ENCODE peak calls at places on chromosomes 6 and 20, in four cellular contexts. One of them, this sample, is unnamed. For H3K4me1, the result is how much of the 10 kb centered on the place peaks cover.

GRCh38 chr6:3797231-3798200 is 46.0 kb upstream of the PXDC1 start:
- DNase-seq in IMR-90: peak
- DNase-seq in GM12878: no peak
- DNase-seq in K562: no peak
- DNase-seq in this sample: peak

GRCh38 chr6:163437466-163437865 is 22.9 kb downstream of the QKI start:
- DNase-seq in IMR-90: no peak
- DNase-seq in GM12878: no peak
- DNase-seq in K562: no peak
- DNase-seq in this sample: no peak

GRCh38 chr6:146200136-146200708 is 171.4 kb downstream of the GRM1 start:
- DNase-seq in IMR-90: no peak
- DNase-seq in GM12878: no peak
- DNase-seq in K562: no peak
- DNase-seq in this sample: no peak

GRCh38 chr20:37610203-37610798 is 82.6 kb upstream of the BLCAP start:
- DNase-seq in IMR-90: no peak
- DNase-seq in GM12878: no peak
- DNase-seq in K562: no peak
- DNase-seq in this sample: no peak

GRCh38 chr6:33199687-33200233 is 705 bp downstream of the RXRB start:
- DNase-seq in IMR-90: peak
- DNase-seq in GM12878: no peak
- DNase-seq in K562: peak
- DNase-seq in this sample: peak

GRCh38 chr6:144990768-144991167 is 705.6 kb downstream of the UTRN start:
- DNase-seq in IMR-90: no peak
- DNase-seq in GM12878: no peak
- DNase-seq in K562: no peak
- DNase-seq in this sample: no peak

GRCh38 chr20:41615110-41615509 is 3.1 kb downstream of the CHD6 start:
- DNase-seq in IMR-90: no peak
- DNase-seq in GM12878: no peak
- DNase-seq in K562: no peak
- DNase-seq in this sample: no peak

GRCh38 chr6:107991061-107991460 is 33.1 kb upstream of the SEC63 start:
- DNase-seq in IMR-90: no peak
- DNase-seq in GM12878: no peak
- DNase-seq in K562: no peak
- DNase-seq in this sample: no peak

GRCh38 chr20:137668-138131 is 4.7 kb upstream of the DEFB126 start:
- DNase-seq in IMR-90: no peak
- DNase-seq in GM12878: no peak
- DNase-seq in K562: peak
- DNase-seq in this sample: no peak

GRCh38 chr20:5864428-5864827 is 85.9 kb downstream of the TRMT6 start:
- DNase-seq in IMR-90: no peak
- DNase-seq in GM12878: no peak
- DNase-seq in K562: no peak
- DNase-seq in this sample: no peak

GRCh38 chr20:50859161-50859560 is 64.3 kb downstream of the BCAS4 start:
- DNase-seq in IMR-90: no peak
- DNase-seq in GM12878: no peak
- DNase-seq in K562: no peak
- DNase-seq in this sample: no peak

GRCh38 chr6:56899311-56899710 is 55.6 kb upstream of the BEND6 start:
- DNase-seq in IMR-90: peak
- DNase-seq in GM12878: no peak
- DNase-seq in K562: no peak
- DNase-seq in this sample: no peak

GRCh38 chr20:56274156-56274555 is 25.6 kb downstream of the MC3R start:
- DNase-seq in IMR-90: no peak
- DNase-seq in GM12878: no peak
- DNase-seq in K562: no peak
- DNase-seq in this sample: no peak

GRCh38 chr6:40848038-40848437 is 191.0 kb downstream of the UNC5CL start:
- DNase-seq in IMR-90: peak
- DNase-seq in GM12878: no peak
- DNase-seq in K562: no peak
- DNase-seq in this sample: no peak

GRCh38 chr6:125300992-125301434 is 754 bp downstream of the HDDC2 start:
- DNase-seq in IMR-90: peak
- DNase-seq in GM12878: no peak
- DNase-seq in K562: no peak
- DNase-seq in this sample: peak

GRCh38 chr6:141829566-141829965 is 303.2 kb upstream of the GJE1 start:
- DNase-seq in IMR-90: no peak
- DNase-seq in GM12878: no peak
- DNase-seq in K562: no peak
- DNase-seq in this sample: no peak

GRCh38 chr6:3265671-3266070 is 6.9 kb downstream of the PSMG4 start:
- DNase-seq in IMR-90: peak
- DNase-seq in GM12878: no peak
- DNase-seq in K562: no peak
- DNase-seq in this sample: no peak

GRCh38 chr6:46323312-46323965 is 152.7 kb upstream of the ENPP5 start:
- DNase-seq in IMR-90: peak
- DNase-seq in GM12878: no peak
- DNase-seq in K562: no peak
- DNase-seq in this sample: no peak

GRCh38 chr6:49541936-49542335 is 8.5 kb upstream of the C6orf141 start:
- DNase-seq in IMR-90: no peak
- DNase-seq in GM12878: no peak
- DNase-seq in K562: no peak
- DNase-seq in this sample: no peak

GRCh38 chr6:139230421-139230840 is 61.4 kb downstream of the TXLNB start:
- DNase-seq in IMR-90: peak
- DNase-seq in GM12878: no peak
- DNase-seq in K562: no peak
- DNase-seq in this sample: no peak

GRCh38 chr6:148493374-148493773 is 150.7 kb downstream of the SASH1 start:
- DNase-seq in IMR-90: no peak
- DNase-seq in GM12878: no peak
- DNase-seq in K562: no peak
- DNase-seq in this sample: no peak

GRCh38 chr6:168388641-168389633 is 52.0 kb upstream of the SMOC2 start:
- DNase-seq in IMR-90: no peak
- DNase-seq in GM12878: no peak
- DNase-seq in K562: no peak
- DNase-seq in this sample: no peak

GRCh38 chr6:30954631-30955366 is 14.0 kb downstream of the MUCL3 start:
- DNase-seq in IMR-90: no peak
- DNase-seq in GM12878: no peak
- DNase-seq in K562: no peak
- DNase-seq in this sample: no peak

GRCh38 chr6:146915671-146916127 is 288.5 kb upstream of the STXBP5 start:
- DNase-seq in IMR-90: peak
- DNase-seq in GM12878: no peak
- DNase-seq in K562: no peak
- DNase-seq in this sample: peak

GRCh38 chr6:156814036-156814581 is 36.9 kb downstream of the ARID1B start:
- DNase-seq in IMR-90: no peak
- DNase-seq in GM12878: no peak
- DNase-seq in K562: no peak
- DNase-seq in this sample: no peak

GRCh38 chr6:158539363-158539762 is 20.5 kb upstream of the TMEM181 start:
- DNase-seq in IMR-90: no peak
- DNase-seq in GM12878: no peak
- DNase-seq in K562: no peak
- DNase-seq in this sample: no peak

GRCh38 chr6:3353504-3353903 is 94.8 kb downstream of the PSMG4 start:
- DNase-seq in IMR-90: no peak
- DNase-seq in GM12878: no peak
- DNase-seq in K562: no peak
- DNase-seq in this sample: no peak

GRCh38 chr6:147789430-147789947 is 281.0 kb downstream of the SAMD5 start:
- DNase-seq in IMR-90: no peak
- DNase-seq in GM12878: no peak
- DNase-seq in K562: no peak
- DNase-seq in this sample: no peak

GRCh38 chr6:26125015-26125690 is 37.9 kb downstream of the HFE start:
- DNase-seq in IMR-90: no peak
- DNase-seq in GM12878: no peak
- DNase-seq in K562: no peak
- DNase-seq in this sample: peak

GRCh38 chr6:84902354-84902928 is 138.0 kb upstream of the TBX18 start:
- DNase-seq in IMR-90: no peak
- DNase-seq in GM12878: no peak
- DNase-seq in K562: no peak
- DNase-seq in this sample: no peak

GRCh38 chr20:17227199-17227535 is 327 bp downstream of the PCSK2 start:
- DNase-seq in IMR-90: no peak
- DNase-seq in GM12878: no peak
- DNase-seq in K562: no peak
- DNase-seq in this sample: no peak

GRCh38 chr20:45817652-45818194 is 5.3 kb downstream of the UBE2C start:
- DNase-seq in IMR-90: peak
- DNase-seq in GM12878: no peak
- DNase-seq in K562: no peak
- DNase-seq in this sample: no peak

GRCh38 chr20:62354031-62354808 is 12.9 kb downstream of the LAMA5 start:
- DNase-seq in IMR-90: no peak
- DNase-seq in GM12878: no peak
- DNase-seq in K562: no peak
- DNase-seq in this sample: no peak

GRCh38 chr20:16191496-16191895 is 381.8 kb downstream of the KIF16B start:
- DNase-seq in IMR-90: no peak
- DNase-seq in GM12878: no peak
- DNase-seq in K562: no peak
- DNase-seq in this sample: no peak

GRCh38 chr6:44615621-44616020 is 228.1 kb downstream of the CDC5L start:
- DNase-seq in IMR-90: no peak
- DNase-seq in GM12878: no peak
- DNase-seq in K562: no peak
- DNase-seq in this sample: no peak
- H3K4me1 ChIP-seq in IMR-90: under half
- H3K4me1 ChIP-seq in GM12878: under half
- H3K4me1 ChIP-seq in K562: under half
- H3K4me1 ChIP-seq in this sample: under half

DNA sequence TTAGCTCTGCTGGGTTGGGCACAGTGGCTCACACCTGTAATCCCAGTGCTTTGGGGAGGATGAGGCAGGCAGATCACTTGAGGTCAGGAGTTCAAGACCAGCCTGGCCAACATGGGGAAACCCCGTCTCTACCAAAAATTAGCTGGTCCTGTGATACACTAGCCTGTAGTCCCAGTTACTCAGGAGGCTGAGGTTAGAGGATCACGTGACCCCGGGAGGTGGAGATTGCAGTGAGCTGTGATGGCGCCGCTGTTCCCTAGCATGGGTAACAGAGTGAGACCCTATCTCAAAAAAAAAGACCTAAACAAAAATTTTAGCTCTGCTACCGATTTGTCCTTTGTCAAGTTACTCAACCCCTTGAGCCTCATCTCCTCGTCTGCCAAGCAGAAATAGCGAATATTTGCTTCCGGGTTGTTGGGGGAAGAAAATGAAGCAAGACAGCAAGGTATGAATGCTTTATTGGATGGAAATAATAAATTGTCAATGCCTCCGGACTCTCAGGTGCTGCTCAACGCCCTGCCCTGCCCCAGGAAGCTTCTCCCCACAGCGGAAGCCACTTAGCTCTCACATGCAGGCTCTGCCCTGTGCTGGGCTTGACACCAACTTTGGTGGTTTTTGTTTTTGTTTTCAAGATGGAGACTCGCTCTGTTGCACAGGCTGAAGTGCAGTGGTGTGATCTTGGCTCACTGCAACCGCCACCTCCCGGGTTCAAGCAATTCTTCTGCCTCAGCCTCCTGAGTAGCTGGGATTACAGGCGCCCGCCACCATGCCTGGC is 24.9 kb upstream of the ITCH start:
- DNase-seq in IMR-90: no peak
- DNase-seq in GM12878: peak
- DNase-seq in K562: no peak
- DNase-seq in this sample: no peak
- H3K9ac ChIP-seq in IMR-90: no peak
- H3K9ac ChIP-seq in GM12878: peak
- H3K9ac ChIP-seq in K562: no peak
- H3K9ac ChIP-seq in this sample: no peak

DNA sequence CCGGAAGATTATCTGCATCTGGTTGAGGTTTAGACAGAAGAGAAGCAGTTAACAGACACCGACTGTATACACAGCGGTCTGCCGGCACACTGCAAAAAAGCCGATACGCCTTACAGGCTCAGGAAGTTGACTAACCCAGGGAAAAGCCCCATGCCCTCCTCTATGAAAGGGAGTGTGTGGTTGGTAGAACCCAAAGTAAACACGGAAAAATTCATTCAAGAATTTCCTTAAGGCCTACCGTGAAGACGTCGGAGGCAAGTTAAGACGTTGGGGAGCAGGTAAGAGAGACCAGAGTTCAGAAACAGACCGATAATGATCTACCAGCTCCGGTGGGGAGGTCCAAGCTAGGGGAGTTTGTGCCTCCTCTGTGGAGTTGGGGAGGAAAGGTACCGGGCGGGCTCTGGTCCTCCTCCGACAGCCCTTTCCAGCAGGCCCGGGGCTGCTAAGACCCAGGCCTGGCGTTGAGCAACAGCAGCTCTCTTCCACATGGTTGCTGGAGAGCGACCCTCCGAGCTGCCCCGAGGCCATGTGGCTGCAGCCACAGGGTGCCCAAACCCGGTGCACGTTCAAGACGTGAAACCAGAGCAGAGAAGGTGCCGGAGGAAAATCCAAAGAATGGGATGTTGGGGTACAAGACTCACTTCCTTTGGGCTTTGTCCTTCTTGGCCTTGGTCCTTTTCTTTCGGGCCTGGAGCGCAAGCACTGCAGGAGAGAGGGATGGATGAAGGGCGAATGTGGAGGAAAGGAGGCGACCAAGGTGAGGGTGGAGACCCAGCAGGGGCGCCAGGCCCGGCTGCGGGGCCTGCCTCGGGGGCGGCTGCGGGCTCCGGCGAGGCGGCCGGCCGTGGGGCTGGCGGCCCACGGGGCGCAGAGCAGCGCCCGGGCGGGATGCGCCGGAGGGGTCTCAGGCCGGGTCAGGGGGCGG is 809 bp downstream of the SRPK1 start:
- DNase-seq in IMR-90: peak
- DNase-seq in GM12878: no peak
- DNase-seq in K562: peak
- DNase-seq in this sample: peak
- TF ChIP-seq FOS in IMR-90: no peak
- TF ChIP-seq FOS in GM12878: no peak
- TF ChIP-seq FOS in K562: no peak
- TF ChIP-seq FOS in this sample: peak

GRCh38 chr6:137224890-137225198 is 5.7 kb upstream of the IFNGR1 start:
- DNase-seq in IMR-90: no peak
- DNase-seq in GM12878: peak
- DNase-seq in K562: no peak
- DNase-seq in this sample: no peak

GRCh38 chr6:137223370-137224131 is 4.4 kb upstream of the IFNGR1 start:
- DNase-seq in IMR-90: peak
- DNase-seq in GM12878: no peak
- DNase-seq in K562: peak
- DNase-seq in this sample: peak

GRCh38 chr6:137229075-137229759 is 10.0 kb upstream of the IFNGR1 start:
- DNase-seq in IMR-90: no peak
- DNase-seq in GM12878: no peak
- DNase-seq in K562: no peak
- DNase-seq in this sample: no peak

GRCh38 chr6:137227872-137228302 is 8.7 kb upstream of the IFNGR1 start:
- DNase-seq in IMR-90: no peak
- DNase-seq in GM12878: no peak
- DNase-seq in K562: no peak
- DNase-seq in this sample: no peak

GRCh38 chr6:137226682-137227081 is 7.5 kb upstream of the IFNGR1 start:
- DNase-seq in IMR-90: no peak
- DNase-seq in GM12878: no peak
- DNase-seq in K562: no peak
- DNase-seq in this sample: no peak
- H3K4me1 ChIP-seq in IMR-90: under half
- H3K4me1 ChIP-seq in GM12878: half or more
- H3K4me1 ChIP-seq in K562: under half
- H3K4me1 ChIP-seq in this sample: under half

This sample was measured in endothelial cell of umbilical vein.